ENCODE peak calls at places on chromosomes 13 and 19, in five cellular contexts. S is right lobe of liver, K is GM23338, H is uterus, Z is dorsolateral prefrontal cortex. I is an unnamed sample. For H3K27me3, the result is how much of the 10 kb centered on the place peaks cover.

GRCh38 chr19:33193269-33193863 is 764 bp upstream of the LRP3 start:
- DNase-seq in Z (no peak), S (peak), K (no peak), H (no peak), I (no peak)

GRCh38 chr13:40776232-40776631 is 5.2 kb upstream of the MRPS31 start:
- DNase-seq in S (no peak), K (no peak), Z (no peak), H (no peak), I (no peak)

GRCh38 chr13:30881191-30881651 is 24.9 kb upstream of the MEDAG start:
- DNase-seq in H (peak), K (no peak), Z (peak), S (no peak), I (no peak)

GRCh38 chr13:36533806-36534205 is 101.5 kb downstream of the CCNA1 start:
- DNase-seq in Z (no peak), K (no peak), H (no peak), S (no peak), I (no peak)

GRCh38 chr19:19654441-19654840 is 9.0 kb downstream of the ATP13A1 start:
- DNase-seq in K (no peak), S (no peak), H (no peak), Z (no peak), I (no peak)

GRCh38 chr13:73235385-73235784 is 176.6 kb downstream of the KLF5 start:
- DNase-seq in Z (no peak), S (no peak), K (no peak), H (no peak), I (no peak)

GRCh38 chr13:51958217-51958547 is 53.1 kb downstream of the ATP7B start:
- DNase-seq in Z (no peak), H (no peak), S (no peak), K (peak), I (no peak)

GRCh38 chr19:21134934-21135366 is 6.9 kb upstream of the ZNF431 start:
- DNase-seq in K (no peak), Z (no peak), S (no peak), H (no peak), I (no peak)

GRCh38 chr19:39403331-39404312 is 3.0 kb upstream of the ZFP36 start:
- DNase-seq in Z (peak), H (peak), K (peak), S (peak), I (peak)

GRCh38 chr19:17292301-17293074 is 10.7 kb downstream of the ABHD8 start:
- DNase-seq in S (peak), K (peak), H (peak), Z (peak), I (peak)

GRCh38 chr19:20359933-20360720 is 193.1 kb downstream of the ZNF486 start:
- DNase-seq in S (no peak), H (no peak), Z (peak), K (peak), I (no peak)

GRCh38 chr19:19274146-19274545 is 1.0 kb upstream of the TM6SF2 start:
- DNase-seq in Z (no peak), H (no peak), S (no peak), K (no peak), I (no peak)

GRCh38 chr13:87656311-87656710 is 14.9 kb upstream of the SLITRK5 start:
- DNase-seq in H (no peak), Z (no peak), S (no peak), K (no peak), I (no peak)

GRCh38 chr13:35518337-35518736 is 41.8 kb upstream of the MAB21L1 start:
- DNase-seq in K (no peak), Z (no peak), H (no peak), S (no peak), I (no peak)

GRCh38 chr13:113176292-113176691 is 17.8 kb downstream of the PROZ start:
- DNase-seq in K (no peak), Z (no peak), H (no peak), S (peak), I (no peak)

GRCh38 chr19:58181902-58182576 is 822 bp upstream of the ZNF274 start:
- DNase-seq in H (no peak), K (peak), Z (no peak), S (peak), I (no peak)

GRCh38 chr13:98144501-98145350 is 1.8 kb downstream of the FARP1 start:
- DNase-seq in Z (no peak), K (peak), S (no peak), H (no peak), I (no peak)

GRCh38 chr19:7492142-7493055 is 3.6 kb upstream of the PEX11G start:
- DNase-seq in S (no peak), H (no peak), K (no peak), Z (no peak), I (no peak)

GRCh38 chr13:50069255-50069654 is 54.0 kb downstream of the KCNRG start:
- DNase-seq in K (no peak), Z (no peak), H (no peak), S (no peak), I (no peak)

GRCh38 chr19:29320611-29321010 is 107.7 kb upstream of the UQCRFS1 start:
- DNase-seq in K (no peak), Z (no peak), H (no peak), S (no peak), I (no peak)

GRCh38 chr19:14383898-14384669 is 2.8 kb downstream of the ADGRE5 start:
- DNase-seq in Z (no peak), S (no peak), H (peak), K (no peak), I (no peak)

GRCh38 chr13:23467048-23467931 is 33.8 kb upstream of the SACS start:
- DNase-seq in H (no peak), S (no peak), Z (no peak), K (no peak), I (no peak)

GRCh38 chr19:5480427-5480836 is 25.2 kb downstream of the ZNRF4 start:
- DNase-seq in Z (no peak), K (peak), S (no peak), H (no peak), I (no peak)

GRCh38 chr13:37868691-37869505 is 674 bp downstream of the TRPC4 start:
- DNase-seq in K (peak), S (no peak), H (no peak), Z (no peak), I (peak)

GRCh38 chr19:45554481-45554880 is 30.1 kb downstream of the OPA3 start:
- DNase-seq in S (no peak), K (no peak), Z (no peak), H (no peak), I (no peak)

GRCh38 chr19:662207-662961 is 630 bp downstream of the RNF126 start:
- DNase-seq in S (peak), H (no peak), K (peak), Z (no peak), I (no peak)

GRCh38 chr19:47514151-47514868 is 553 bp downstream of the NAPA start:
- DNase-seq in Z (no peak), H (no peak), S (no peak), K (no peak), I (no peak)

GRCh38 chr19:16262618-16263017 is 62.0 kb upstream of the KLF2 start:
- DNase-seq in S (peak), Z (no peak), H (no peak), K (no peak), I (no peak)

GRCh38 chr13:20495087-20496023 is 30.3 kb downstream of the CRYL1 start:
- DNase-seq in K (peak), H (peak), Z (peak), S (no peak), I (no peak)

GRCh38 chr19:6639439-6639838 is 30.5 kb downstream of the TNFSF14 start:
- DNase-seq in S (no peak), H (no peak), K (no peak), Z (no peak), I (peak)

GRCh38 chr19:17448190-17448967 is at the start of gene TMEM221:
- DNase-seq in K (peak), S (peak), H (peak), Z (no peak), I (no peak)

GRCh38 chr13:112756967-112757758 is 67.3 kb downstream of the ATP11A start:
- DNase-seq in S (no peak), Z (peak), K (no peak), H (no peak), I (no peak)

GRCh38 chr13:77359171-77359570 is 32.3 kb upstream of the MYCBP2 start:
- DNase-seq in H (no peak), K (no peak), S (no peak), Z (no peak), I (no peak)

GRCh38 chr19:54137913-54138776 is 583 bp downstream of the CNOT3 start:
- DNase-seq in S (no peak), H (peak), Z (no peak), K (peak), I (no peak)

GRCh38 chr13:87128006-87128405 is 543.2 kb upstream of the SLITRK5 start:
- DNase-seq in H (no peak), K (peak), Z (no peak), S (no peak), I (no peak)

GRCh38 chr13:43838909-43839308 is 40.6 kb downstream of the CCDC122 start:
- DNase-seq in S (no peak), H (no peak), K (no peak), Z (no peak), I (no peak)

GRCh38 chr13:44660050-44660449 is 83.9 kb upstream of the TSC22D1 start:
- DNase-seq in Z (no peak), S (no peak), K (no peak), H (no peak), I (no peak)

GRCh38 chr19:31104451-31104850 is 244.8 kb downstream of the TSHZ3 start:
- DNase-seq in Z (no peak), K (no peak), H (no peak), S (no peak), I (no peak)

GRCh38 chr19:52936151-52936957 is 13.1 kb upstream of the ZNF888 start:
- DNase-seq in S (no peak), K (no peak), Z (no peak), H (no peak), I (no peak)

GRCh38 chr13:27161423-27161822 is 10.2 kb downstream of the USP12 start:
- DNase-seq in K (no peak), H (no peak), Z (no peak), S (no peak), I (no peak)

GRCh38 chr13:27160657-27161174 is 10.9 kb downstream of the USP12 start:
- DNase-seq in K (no peak), S (no peak), H (no peak), Z (no peak), I (no peak)

GRCh38 chr13:27158335-27158734 is 13.3 kb downstream of the USP12 start:
- DNase-seq in S (no peak), K (no peak), Z (no peak), H (no peak), I (no peak)

GRCh38 chr13:27161980-27162379 is 9.6 kb downstream of the USP12 start:
- DNase-seq in K (no peak), H (no peak), S (no peak), Z (no peak), I (no peak)

GRCh38 chr13:27159806-27160563 is 11.6 kb downstream of the USP12 start:
- DNase-seq in Z (no peak), H (no peak), K (no peak), S (no peak), I (no peak)
- H3K4me3 ChIP-seq in Z (no peak), H (no peak), K (no peak), S (no peak), I (no peak)

GRCh38 chr19:1672769-1673644 is 20.6 kb upstream of the TCF3 start:
- DNase-seq in K (no peak), H (no peak), Z (no peak), S (no peak), I (no peak)
- H3K27me3 ChIP-seq in K (half or more), H (under half), Z (half or more), S (under half), I (half or more)

DNA sequence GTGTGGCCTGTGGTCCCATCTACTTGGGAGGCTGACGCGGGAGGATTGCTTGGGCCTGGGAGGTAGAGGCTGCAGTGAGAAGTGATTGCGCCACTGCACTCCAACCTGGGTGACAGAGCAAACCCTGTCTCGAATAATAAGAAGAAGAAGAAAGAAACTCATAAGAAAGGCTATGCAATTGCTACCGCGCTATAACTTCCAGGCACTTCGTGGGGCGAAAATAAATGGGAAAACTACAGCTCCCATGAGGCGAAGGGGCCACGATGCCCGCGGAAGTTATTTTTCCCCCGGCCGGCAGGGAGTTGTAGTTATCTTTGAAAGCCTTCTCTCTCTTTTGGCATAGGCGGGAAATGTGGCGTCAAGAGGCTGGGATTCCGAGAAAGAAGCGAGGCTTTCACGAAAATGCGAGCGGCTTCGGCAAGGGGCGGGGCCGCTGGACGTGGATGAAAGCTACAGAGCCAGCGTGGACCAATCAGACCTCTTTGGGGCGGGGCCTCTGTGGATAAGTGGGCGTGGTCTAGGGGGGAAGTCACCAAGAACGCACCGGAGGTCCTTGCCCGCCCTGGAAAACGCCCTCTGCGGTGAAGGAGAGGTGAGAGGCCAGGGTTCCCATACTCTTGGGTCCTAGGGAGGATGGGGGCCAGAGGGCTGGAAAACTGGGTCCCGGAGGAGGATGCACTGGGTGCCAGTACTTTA is at the start of gene NUCB1:
- DNase-seq in S (peak), K (peak), H (peak), Z (peak), I (peak)
- TF ChIP-seq CTCF in S (peak), K (no peak), H (peak), Z (peak), I (peak)

GRCh38 chr19:37389234-37389633 is 18.3 kb downstream of the ZNF527 start:
- DNase-seq in K (no peak), H (no peak), Z (no peak), S (no peak), I (no peak)
- H3K4me3 ChIP-seq in K (no peak), H (no peak), Z (no peak), S (no peak), I (no peak)

GRCh38 chr13:27280841-27281240 is 10.2 kb downstream of the RASL11A start:
- DNase-seq in Z (no peak), S (no peak), K (no peak), H (no peak), I (no peak)
- H3K27me3 ChIP-seq in Z (under half), S (under half), K (under half), H (under half), I (under half)

GRCh38 chr13:80654638-80655249 is 313.8 kb upstream of the SPRY2 start:
- DNase-seq in H (no peak), K (peak), S (no peak), Z (no peak), I (no peak)

DNA sequence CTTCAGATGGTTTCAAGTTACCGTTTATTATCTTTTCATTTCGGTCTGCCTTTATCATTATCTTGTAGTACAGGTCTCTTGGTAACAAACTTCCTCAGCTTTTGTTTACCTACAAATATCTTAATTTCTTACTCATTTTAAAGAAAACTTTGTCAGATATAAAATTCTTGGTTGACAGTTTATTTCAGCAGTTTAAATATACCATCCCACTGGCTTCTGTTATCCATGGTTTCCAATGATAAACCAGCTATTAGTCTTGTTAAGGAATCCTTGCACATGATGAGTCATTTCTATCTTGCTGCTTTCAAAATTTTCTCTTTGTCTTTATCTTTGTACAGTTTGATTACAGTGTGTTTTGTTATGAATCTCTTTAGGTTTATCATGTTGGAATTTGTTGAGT is 308.3 kb upstream of the SPRY2 start:
- DNase-seq in S (no peak), H (no peak), K (no peak), Z (no peak), I (no peak)
- TF ChIP-seq CTCF in S (no peak), H (no peak), K (no peak), Z (no peak), I (no peak)

DNA sequence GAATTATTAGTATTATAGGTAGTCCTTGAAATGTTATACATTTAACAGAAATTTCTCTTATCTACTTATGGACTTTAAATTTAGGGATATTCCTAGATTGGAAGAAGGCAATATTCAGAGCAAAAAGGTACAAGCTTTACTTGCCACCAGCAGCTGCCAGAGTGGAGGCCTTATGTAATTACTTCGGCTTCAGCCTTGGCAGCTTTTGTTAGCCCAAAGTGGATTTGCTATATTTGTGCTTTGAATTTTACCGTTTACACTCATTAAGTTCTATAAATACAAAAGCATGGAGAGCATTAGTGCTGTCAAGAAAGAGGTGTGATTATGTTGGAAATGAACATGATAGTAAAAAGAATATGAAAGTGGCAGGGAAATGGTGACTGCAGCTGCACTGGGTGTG is 319.9 kb downstream of the ATP8A2 start:
- DNase-seq in Z (no peak), H (no peak), S (no peak), K (no peak), I (no peak)
- H3K4me3 ChIP-seq in Z (no peak), H (no peak), S (no peak), K (no peak), I (no peak)

GRCh38 chr19:13024958-13025653 is 29.8 kb downstream of the NFIX start:
- DNase-seq in Z (no peak), S (no peak), H (no peak), K (peak), I (no peak)

GRCh38 chr19:13027031-13027430 is 31.8 kb downstream of the NFIX start:
- DNase-seq in Z (no peak), S (no peak), K (no peak), H (no peak), I (no peak)

GRCh38 chr19:13025819-13026477 is 30.7 kb downstream of the NFIX start:
- DNase-seq in S (no peak), K (no peak), H (no peak), Z (no peak), I (no peak)

GRCh38 chr19:13027557-13027956 is 32.3 kb downstream of the NFIX start:
- DNase-seq in Z (no peak), S (no peak), K (no peak), H (no peak), I (no peak)

DNA sequence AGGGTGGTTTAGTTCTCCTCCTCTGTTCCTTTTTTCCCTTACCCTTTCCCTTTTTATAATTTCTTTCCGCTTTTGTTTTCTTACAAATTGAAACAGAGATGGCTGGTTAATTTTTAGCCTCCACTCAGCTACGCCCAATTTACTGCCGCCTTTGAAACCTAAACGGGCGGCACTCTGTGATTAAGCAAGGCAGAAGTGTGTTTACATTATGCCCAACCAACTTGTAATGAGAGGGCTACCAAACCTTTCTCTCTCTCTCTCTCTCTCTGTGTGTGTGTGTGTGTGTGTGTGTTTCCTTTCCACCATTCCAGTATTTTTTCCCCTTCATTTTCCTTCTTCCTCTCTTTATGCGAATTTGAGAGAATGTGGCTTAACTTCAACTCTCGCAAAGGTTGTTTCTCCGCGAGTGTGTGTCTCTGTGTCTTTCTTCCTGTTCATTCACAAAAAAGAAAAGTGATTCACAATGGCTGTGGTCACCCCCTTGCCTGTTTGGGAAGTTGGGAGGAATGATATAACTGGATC is 31.3 kb downstream of the NFIX start:
- DNase-seq in S (no peak), K (no peak), H (no peak), Z (no peak), I (peak)
- H3K27me3 ChIP-seq in S (under half), K (half or more), H (under half), Z (under half), I (under half)

DNA sequence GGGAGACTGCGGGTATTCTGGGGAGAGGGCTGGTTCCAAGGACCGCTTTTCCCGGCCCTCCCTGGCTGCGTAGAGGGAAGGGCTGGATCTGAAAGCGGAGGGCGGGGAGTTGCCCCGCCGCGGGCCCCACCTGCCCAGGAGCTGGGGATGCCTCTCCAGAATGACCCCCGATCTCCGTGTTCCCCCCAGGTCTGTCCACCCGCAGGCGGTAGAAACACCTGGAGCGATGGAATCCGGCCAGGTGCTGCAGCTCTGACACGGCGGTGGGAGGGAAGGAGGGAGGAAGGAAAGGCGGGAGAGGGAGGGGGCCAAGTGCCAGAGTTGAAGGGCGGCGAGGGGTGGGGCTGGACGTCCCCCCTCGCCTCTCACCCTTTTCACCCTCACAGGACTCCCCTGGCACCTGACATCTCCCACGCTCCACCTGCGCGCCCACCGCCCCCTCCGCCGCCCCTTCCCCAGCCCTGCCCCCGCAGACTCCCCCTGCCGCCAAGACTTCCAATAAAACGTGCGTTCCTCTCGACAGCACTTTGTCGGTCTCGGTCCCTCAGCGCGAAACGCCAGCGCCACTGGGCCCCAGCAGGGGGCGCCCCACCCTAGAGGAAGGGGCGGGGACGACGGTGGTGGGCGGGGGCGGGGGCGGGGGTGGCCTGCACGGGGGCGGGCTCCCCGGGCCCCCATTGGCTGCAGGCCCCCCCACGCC is 374 bp upstream of the FXYD7 start:
- DNase-seq in Z (no peak), H (no peak), S (peak), K (peak), I (no peak)
- TF ChIP-seq CTCF in Z (peak), H (no peak), S (peak), K (peak), I (peak)